ENCODE peak calls at places on chromosomes 13 and 19, in seven cellular contexts. K is hypothalamus; U is epithelial cell of esophagus; G is NCI-H146; R is NCI-H2081; E is stimulated activated CD8-positive, alpha-beta memory T cell treated with anti-CD3 and anti-CD28 coated beads, Interleukin-4, amount 100 ng/mL, for 24 hours; C is CD4-positive, alpha-beta T cell. X is an unnamed sample.

GRCh38 chr13:36357692-36358091 is 11.5 kb upstream of the SPART start:
- DNase-seq in E (no peak), U (no peak), K (no peak), R (no peak), C (no peak), G (no peak), X (no peak)

GRCh38 chr19:56297010-56297409 is 17.6 kb downstream of the ZSCAN5A start:
- DNase-seq in U (no peak), G (no peak), R (no peak), E (no peak), C (no peak), K (no peak), X (no peak)

GRCh38 chr19:294819-295686 is 3.9 kb upstream of the PLPP2 start:
- DNase-seq in R (peak), G (no peak), C (peak), U (peak), E (peak), K (no peak), X (no peak)

GRCh38 chr13:77530870-77531269 is 4.6 kb upstream of the SCEL start:
- DNase-seq in G (no peak), K (no peak), E (no peak), U (no peak), C (no peak), R (no peak), X (no peak)

GRCh38 chr19:47487551-47488515 is 3.8 kb upstream of the KPTN start:
- DNase-seq in U (no peak), K (no peak), G (no peak), R (no peak), C (no peak), E (no peak), X (no peak)

GRCh38 chr13:67515895-67516294 is 285.8 kb upstream of the PCDH9 start:
- DNase-seq in E (no peak), R (peak), U (peak), K (no peak), G (peak), C (no peak), X (no peak)

GRCh38 chr13:25132021-25132420 is 36.1 kb downstream of the PABPC3 start:
- DNase-seq in R (no peak), K (no peak), G (no peak), E (no peak), U (no peak), C (no peak), X (no peak)

GRCh38 chr13:105817011-105817410 is 718.5 kb downstream of the EFNB2 start:
- DNase-seq in E (no peak), C (no peak), G (no peak), R (no peak), K (no peak), U (peak), X (no peak)

GRCh38 chr13:34116651-34117050 is 298.7 kb downstream of the RFC3 start:
- DNase-seq in G (no peak), K (no peak), R (no peak), E (no peak), C (no peak), U (no peak), X (no peak)

GRCh38 chr19:52099497-52100138 is 4.1 kb upstream of the ZNF841 start:
- DNase-seq in K (no peak), C (no peak), G (no peak), E (no peak), U (peak), R (no peak), X (no peak)

GRCh38 chr19:48553676-48554384 is 1.9 kb downstream of the SULT2B1 start:
- DNase-seq in R (no peak), E (no peak), C (no peak), U (no peak), G (peak), K (no peak), X (no peak)

GRCh38 chr13:34412817-34413365 is 529.2 kb upstream of the NBEA start:
- DNase-seq in E (no peak), U (peak), G (no peak), K (no peak), C (no peak), R (no peak), X (no peak)

GRCh38 chr13:44191504-44192171 is 182.0 kb upstream of the SERP2 start:
- DNase-seq in G (peak), R (peak), U (peak), E (no peak), K (no peak), C (peak), X (no peak)

GRCh38 chr13:45989607-45990006 is 62.9 kb downstream of the ZC3H13 start:
- DNase-seq in K (no peak), E (no peak), R (no peak), G (no peak), C (no peak), U (peak), X (no peak)

GRCh38 chr13:40402931-40403412 is 263.5 kb downstream of the FOXO1 start:
- DNase-seq in K (no peak), G (no peak), R (no peak), C (no peak), U (peak), E (no peak), X (no peak)